ENCODE peak calls at places on chromosomes 1 and 21, in four cellular contexts. One of them, this sample, is unnamed.

GRCh38 chr1:114902343-114902742 is 47.7 kb downstream of the SYCP1 start:
- DNase-seq in IMR-90: no peak
- DNase-seq in fibroblast of the aortic adventitia: no peak
- DNase-seq in MM.1S: no peak
- DNase-seq in this sample: no peak

GRCh38 chr21:16370176-16370575 is 640.4 kb downstream of the USP25 start:
- DNase-seq in MM.1S: no peak
- DNase-seq in IMR-90: no peak
- DNase-seq in fibroblast of the aortic adventitia: no peak
- DNase-seq in this sample: no peak

GRCh38 chr1:66778969-66779368 is 22.1 kb downstream of the INSL5 start:
- DNase-seq in IMR-90: no peak
- DNase-seq in fibroblast of the aortic adventitia: peak
- DNase-seq in MM.1S: peak
- DNase-seq in this sample: no peak

GRCh38 chr1:229380514-229381160 is 37.8 kb upstream of the CCSAP start:
- DNase-seq in fibroblast of the aortic adventitia: no peak
- DNase-seq in IMR-90: no peak
- DNase-seq in MM.1S: no peak
- DNase-seq in this sample: no peak

GRCh38 chr1:36330940-36331339 is 7.5 kb upstream of the EVA1B start:
- DNase-seq in MM.1S: no peak
- DNase-seq in fibroblast of the aortic adventitia: no peak
- DNase-seq in IMR-90: no peak
- DNase-seq in this sample: no peak

GRCh38 chr1:176460606-176461336 is 2.2 kb upstream of the PAPPA2 start:
- DNase-seq in IMR-90: no peak
- DNase-seq in MM.1S: no peak
- DNase-seq in fibroblast of the aortic adventitia: no peak
- DNase-seq in this sample: no peak

GRCh38 chr1:166119678-166120077 is 47.1 kb downstream of the FAM78B start:
- DNase-seq in fibroblast of the aortic adventitia: no peak
- DNase-seq in MM.1S: no peak
- DNase-seq in IMR-90: no peak
- DNase-seq in this sample: no peak

GRCh38 chr1:173206816-173207595 is at the start of gene TNFSF4:
- DNase-seq in MM.1S: no peak
- DNase-seq in IMR-90: peak
- DNase-seq in fibroblast of the aortic adventitia: peak
- DNase-seq in this sample: no peak

GRCh38 chr21:38802050-38803026 is 3.4 kb upstream of the ETS2 start:
- DNase-seq in fibroblast of the aortic adventitia: no peak
- DNase-seq in IMR-90: peak
- DNase-seq in MM.1S: no peak
- DNase-seq in this sample: no peak

GRCh38 chr1:179247923-179248322 is 18.4 kb upstream of the ABL2 start:
- DNase-seq in fibroblast of the aortic adventitia: no peak
- DNase-seq in IMR-90: no peak
- DNase-seq in MM.1S: no peak
- DNase-seq in this sample: no peak

GRCh38 chr1:28160677-28161328 is 15.7 kb downstream of the PTAFR start:
- DNase-seq in fibroblast of the aortic adventitia: peak
- DNase-seq in IMR-90: peak
- DNase-seq in MM.1S: no peak
- DNase-seq in this sample: no peak

GRCh38 chr1:242523968-242524570 is 428 bp downstream of the PLD5 start:
- DNase-seq in MM.1S: peak
- DNase-seq in fibroblast of the aortic adventitia: no peak
- DNase-seq in IMR-90: no peak
- DNase-seq in this sample: peak

GRCh38 chr1:93804412-93804811 is 74.6 kb downstream of the DNTTIP2 start:
- DNase-seq in IMR-90: peak
- DNase-seq in fibroblast of the aortic adventitia: peak
- DNase-seq in MM.1S: no peak
- DNase-seq in this sample: no peak

GRCh38 chr1:70196333-70196732 is 9.0 kb downstream of the LRRC40 start:
- DNase-seq in fibroblast of the aortic adventitia: no peak
- DNase-seq in IMR-90: no peak
- DNase-seq in MM.1S: no peak
- DNase-seq in this sample: no peak
- TF ChIP-seq CTCF in fibroblast of the aortic adventitia: no peak
- TF ChIP-seq CTCF in IMR-90: no peak
- TF ChIP-seq CTCF in MM.1S: no peak
- TF ChIP-seq CTCF in this sample: no peak

DNA sequence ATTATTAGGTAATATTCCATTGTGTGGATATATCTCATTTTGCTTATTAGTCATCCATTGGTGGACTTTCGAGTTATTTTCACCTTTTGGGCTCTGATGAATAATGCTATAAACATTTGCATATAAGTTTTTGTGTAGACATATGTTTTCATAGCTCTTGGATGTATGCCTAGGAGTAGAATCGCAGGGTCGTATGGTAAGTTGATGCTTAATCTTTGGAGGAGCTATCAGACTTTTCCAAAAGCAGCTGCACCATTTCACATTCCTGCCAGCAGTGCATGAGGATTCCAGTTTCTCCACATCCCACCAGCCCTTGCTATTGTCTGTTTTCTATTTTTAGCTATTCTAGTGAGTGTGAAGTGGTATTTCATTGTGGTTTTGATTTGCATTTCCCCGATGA is 120.3 kb upstream of the TMEM51 start:
- DNase-seq in MM.1S: no peak
- DNase-seq in IMR-90: peak
- DNase-seq in fibroblast of the aortic adventitia: peak
- DNase-seq in this sample: no peak
- TF ChIP-seq CTCF in MM.1S: no peak
- TF ChIP-seq CTCF in IMR-90: peak
- TF ChIP-seq CTCF in fibroblast of the aortic adventitia: peak
- TF ChIP-seq CTCF in this sample: no peak

GRCh38 chr1:21668232-21669032 is 725 bp downstream of the RAP1GAP start:
- DNase-seq in fibroblast of the aortic adventitia: no peak
- DNase-seq in MM.1S: no peak
- DNase-seq in IMR-90: no peak
- DNase-seq in this sample: peak
- TF ChIP-seq CTCF in fibroblast of the aortic adventitia: no peak
- TF ChIP-seq CTCF in MM.1S: no peak
- TF ChIP-seq CTCF in IMR-90: no peak
- TF ChIP-seq CTCF in this sample: no peak

GRCh38 chr1:53682369-53682685 is 56.6 kb downstream of the GLIS1 start:
- DNase-seq in fibroblast of the aortic adventitia: no peak
- DNase-seq in IMR-90: no peak
- DNase-seq in MM.1S: no peak
- DNase-seq in this sample: no peak
- TF ChIP-seq CTCF in fibroblast of the aortic adventitia: no peak
- TF ChIP-seq CTCF in IMR-90: no peak
- TF ChIP-seq CTCF in MM.1S: no peak
- TF ChIP-seq CTCF in this sample: no peak

GRCh38 chr1:171999756-172000155 is 158.5 kb downstream of the DNM3 start:
- DNase-seq in IMR-90: peak
- DNase-seq in MM.1S: no peak
- DNase-seq in fibroblast of the aortic adventitia: no peak
- DNase-seq in this sample: no peak

GRCh38 chr1:172005856-172006255 is 164.6 kb downstream of the DNM3 start:
- DNase-seq in fibroblast of the aortic adventitia: peak
- DNase-seq in IMR-90: peak
- DNase-seq in MM.1S: no peak
- DNase-seq in this sample: no peak

GRCh38 chr1:172004671-172005070 is 163.4 kb downstream of the DNM3 start:
- DNase-seq in fibroblast of the aortic adventitia: no peak
- DNase-seq in MM.1S: no peak
- DNase-seq in IMR-90: no peak
- DNase-seq in this sample: no peak

GRCh38 chr1:172003766-172004530 is 162.7 kb downstream of the DNM3 start:
- DNase-seq in MM.1S: no peak
- DNase-seq in IMR-90: peak
- DNase-seq in fibroblast of the aortic adventitia: no peak
- DNase-seq in this sample: no peak

DNA sequence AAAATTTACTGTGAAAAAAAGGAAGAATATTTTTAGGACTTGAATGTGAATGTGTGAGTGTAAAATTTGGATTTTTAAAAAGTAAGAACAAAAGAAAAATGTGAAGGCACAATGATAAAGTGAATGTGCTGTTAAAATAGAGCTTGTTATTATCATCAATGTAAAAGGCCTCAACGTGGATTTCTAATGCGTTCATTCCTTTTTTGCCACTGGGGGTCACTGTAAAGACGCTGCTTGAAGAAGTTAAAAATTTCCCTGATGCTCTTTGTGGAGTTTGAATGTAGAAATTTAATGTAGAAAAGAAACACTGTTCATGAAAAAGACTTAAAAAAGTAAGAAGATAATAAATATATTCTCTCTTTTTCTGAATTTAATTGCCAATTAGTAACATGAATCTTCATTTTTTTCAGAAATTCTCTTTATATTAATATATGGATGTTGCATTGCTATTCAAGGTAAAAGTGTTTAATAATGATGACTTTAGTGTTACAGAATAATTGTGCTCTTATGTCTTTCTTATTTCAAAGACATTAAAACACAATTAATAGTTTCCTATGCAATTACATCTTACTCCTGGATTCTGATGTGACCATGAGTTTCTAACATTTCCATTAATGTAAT is 161.5 kb downstream of the DNM3 start:
- DNase-seq in fibroblast of the aortic adventitia: peak
- DNase-seq in IMR-90: peak
- DNase-seq in MM.1S: peak
- DNase-seq in this sample: peak
- TF ChIP-seq CTCF in fibroblast of the aortic adventitia: peak
- TF ChIP-seq CTCF in IMR-90: peak
- TF ChIP-seq CTCF in MM.1S: peak
- TF ChIP-seq CTCF in this sample: peak

DNA sequence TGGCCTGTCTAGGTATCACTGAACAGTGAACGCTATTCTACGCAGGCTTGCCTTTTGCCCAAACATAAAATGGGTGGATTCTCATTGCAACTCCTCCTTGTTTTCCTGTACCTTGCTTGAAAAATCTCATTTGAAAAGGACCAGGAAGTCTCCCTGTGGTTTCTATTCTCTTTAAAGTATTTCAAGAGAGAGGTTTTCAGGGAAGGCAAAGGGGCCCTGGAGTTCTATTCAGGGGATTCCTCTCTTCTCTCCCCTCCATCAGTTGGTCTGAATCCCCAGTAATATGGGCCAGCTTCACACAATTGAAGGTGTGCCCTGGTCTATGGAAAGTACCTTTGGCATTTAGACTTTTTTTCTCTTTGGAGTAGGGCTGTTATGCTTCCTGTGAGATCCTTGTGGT is 311.3 kb downstream of the RGS7 start:
- DNase-seq in fibroblast of the aortic adventitia: no peak
- DNase-seq in MM.1S: no peak
- DNase-seq in IMR-90: no peak
- DNase-seq in this sample: no peak
- TF ChIP-seq CTCF in fibroblast of the aortic adventitia: no peak
- TF ChIP-seq CTCF in MM.1S: no peak
- TF ChIP-seq CTCF in IMR-90: no peak
- TF ChIP-seq CTCF in this sample: no peak

DNA sequence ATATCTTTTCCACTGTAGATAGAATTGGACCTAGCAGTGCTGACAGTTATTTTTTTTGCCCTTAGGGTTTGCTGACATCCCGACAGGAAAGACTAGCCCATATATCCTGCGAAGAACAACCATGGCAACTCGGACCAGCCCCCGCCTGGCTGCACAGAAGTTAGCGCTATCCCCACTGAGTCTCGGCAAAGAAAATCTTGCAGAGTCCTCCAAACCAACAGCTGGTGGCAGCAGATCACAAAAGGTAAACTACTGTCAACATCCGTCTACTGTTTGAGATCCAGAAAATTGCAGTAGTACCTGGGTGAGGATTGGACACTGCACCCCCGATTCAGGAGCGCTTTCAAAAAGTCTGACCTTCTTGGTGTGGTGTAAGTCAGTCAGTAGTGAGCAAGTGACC is 55.8 kb downstream of the CENPF start:
- DNase-seq in IMR-90: peak
- DNase-seq in fibroblast of the aortic adventitia: peak
- DNase-seq in MM.1S: no peak
- DNase-seq in this sample: no peak
- TF ChIP-seq CTCF in IMR-90: peak
- TF ChIP-seq CTCF in fibroblast of the aortic adventitia: peak
- TF ChIP-seq CTCF in MM.1S: peak
- TF ChIP-seq CTCF in this sample: no peak

GRCh38 chr1:175433586-175434267 is 241.2 kb upstream of the KIAA0040 start:
- DNase-seq in MM.1S: no peak
- DNase-seq in fibroblast of the aortic adventitia: no peak
- DNase-seq in IMR-90: no peak
- DNase-seq in this sample: no peak

DNA sequence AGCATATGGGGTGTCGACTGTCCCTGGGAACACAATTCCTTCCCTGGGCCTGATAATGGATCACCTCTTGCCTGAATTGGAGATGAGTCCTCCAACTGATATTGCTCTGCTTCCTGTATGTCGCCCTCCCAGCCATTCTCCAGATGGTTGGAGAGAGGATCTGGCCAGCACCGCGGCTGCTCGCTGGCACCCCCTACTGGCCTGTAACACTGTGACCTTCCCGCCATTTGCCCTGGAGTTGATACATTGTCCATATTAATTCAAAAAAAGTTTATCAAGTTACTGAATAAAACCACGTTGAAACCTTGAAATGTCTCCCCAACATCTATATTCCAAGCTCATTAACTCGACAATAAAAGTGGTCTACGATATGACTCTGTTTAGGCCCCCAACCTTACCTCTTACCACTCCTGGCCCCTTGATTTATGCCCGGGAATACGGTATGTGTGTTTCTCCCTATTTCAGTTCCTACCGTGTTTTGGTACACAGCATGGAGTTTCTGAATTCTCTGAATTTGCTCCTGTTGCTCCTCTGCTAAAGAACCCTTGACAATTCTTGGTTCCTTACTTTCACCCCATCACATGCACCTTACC is 241.8 kb upstream of the KIAA0040 start:
- DNase-seq in MM.1S: no peak
- DNase-seq in fibroblast of the aortic adventitia: no peak
- DNase-seq in IMR-90: no peak
- DNase-seq in this sample: peak
- TF ChIP-seq CTCF in MM.1S: peak
- TF ChIP-seq CTCF in fibroblast of the aortic adventitia: no peak
- TF ChIP-seq CTCF in IMR-90: no peak
- TF ChIP-seq CTCF in this sample: peak